ENCODE peak calls at places on chromosomes 4 and X, in nine cellular contexts. P is B cell, V is thoracic aorta, A is GM12878, G is endothelial cell, D is PC-9, K is left ventricle myocardium inferior, M is H9, B is fibroblast of mammary gland. Y is an unnamed sample.

GRCh38 chr4:13988347-13989265 is 361.1 kb upstream of the BOD1L1 start:
- DNase-seq in G (no peak), A (no peak), M (no peak), P (no peak), V (peak), D (peak), B (peak), K (peak), Y (no peak)

GRCh38 chr4:39936565-39937418 is 40.9 kb downstream of the PDS5A start:
- DNase-seq in K (no peak), A (no peak), M (no peak), P (no peak), B (no peak), G (no peak), D (no peak), V (no peak), Y (no peak)

GRCh38 chrX:13487731-13488505 is 81.5 kb upstream of the EGFL6 start:
- DNase-seq in D (peak), K (no peak), P (peak), G (peak), A (peak), M (peak), B (peak), V (no peak), Y (no peak)

GRCh38 chr4:58688603-58689002 is 1578.4 kb upstream of the IGFBP7 start:
- DNase-seq in P (no peak), V (no peak), A (no peak), K (no peak), M (no peak), B (no peak), G (no peak), D (no peak), Y (no peak)

GRCh38 chrX:55161581-55161980 is 58.6 kb upstream of the PAGE5 start:
- DNase-seq in V (no peak), P (no peak), K (no peak), B (peak), M (peak), A (no peak), D (no peak), G (peak), Y (no peak)

GRCh38 chr4:48779095-48779997 is 733 bp downstream of the FRYL start:
- DNase-seq in D (no peak), G (peak), A (no peak), M (peak), B (peak), P (peak), V (no peak), K (peak), Y (peak)

GRCh38 chrX:85504381-85504780 is 124.9 kb upstream of the POF1B start:
- DNase-seq in G (no peak), D (no peak), B (no peak), V (no peak), K (no peak), A (no peak), P (no peak), M (no peak), Y (no peak)

GRCh38 chrX:78886550-78886949 is 58.6 kb upstream of the P2RY10 start:
- DNase-seq in A (peak), G (no peak), K (no peak), D (no peak), B (peak), V (no peak), M (no peak), P (no peak), Y (no peak)

GRCh38 chr4:153799708-153800074 is 10.8 kb upstream of the SFRP2 start:
- DNase-seq in B (peak), K (no peak), G (no peak), D (no peak), A (no peak), P (no peak), V (no peak), M (no peak), Y (no peak)

GRCh38 chr4:100461796-100462195 is 56.0 kb downstream of the EMCN start:
- DNase-seq in A (no peak), V (no peak), D (no peak), P (no peak), M (no peak), G (no peak), B (no peak), K (no peak), Y (no peak)

GRCh38 chr4:4461850-4462249 is 74.9 kb downstream of the NSG1 start:
- DNase-seq in B (no peak), V (no peak), M (no peak), K (no peak), D (no peak), P (no peak), A (no peak), G (no peak), Y (no peak)

GRCh38 chr4:5827108-5828004 is 65.5 kb downstream of the CRMP1 start:
- DNase-seq in A (no peak), V (no peak), D (no peak), P (no peak), B (peak), G (no peak), M (no peak), K (no peak), Y (no peak)

GRCh38 chrX:2177541-2177940 is 323.2 kb downstream of the DHRSX start:
- DNase-seq in A (no peak), K (no peak), G (no peak), V (no peak), P (no peak), B (no peak), M (no peak), D (no peak), Y (no peak)

GRCh38 chrX:134935286-134935685 is 55.5 kb upstream of the SMIM10 start:
- DNase-seq in P (no peak), G (no peak), V (no peak), K (no peak), M (no peak), A (no peak), B (no peak), D (no peak), Y (no peak)

GRCh38 chr4:53905935-53906377 is 158.4 kb downstream of the CHIC2 start:
- DNase-seq in P (no peak), K (peak), A (peak), B (peak), G (no peak), M (peak), D (no peak), V (no peak), Y (no peak)

GRCh38 chr4:926538-926937 is 5.6 kb downstream of the GAK start:
- DNase-seq in K (no peak), P (peak), B (peak), D (no peak), A (no peak), M (peak), G (peak), V (no peak), Y (no peak)

GRCh38 chr4:59122626-59123025 is 2012.4 kb upstream of the IGFBP7 start:
- DNase-seq in M (no peak), V (no peak), B (no peak), P (no peak), K (no peak), G (no peak), D (no peak), A (no peak), Y (no peak)

GRCh38 chrX:350148-350533 is 31.5 kb upstream of the GTPBP6 start:
- DNase-seq in D (no peak), G (no peak), P (no peak), M (no peak), A (no peak), V (no peak), B (no peak), K (peak), Y (no peak)

GRCh38 chr4:6230827-6231662 is 30.7 kb upstream of the JAKMIP1 start:
- DNase-seq in G (no peak), A (no peak), D (no peak), M (peak), P (no peak), V (no peak), B (no peak), K (no peak), Y (peak)

GRCh38 chr4:122584517-122584916 is 36.3 kb downstream of the IL21 start:
- DNase-seq in G (no peak), A (no peak), K (no peak), M (no peak), P (no peak), D (no peak), B (peak), V (no peak), Y (no peak)

GRCh38 chrX:29082558-29082957 is 495.3 kb downstream of the IL1RAPL1 start:
- DNase-seq in G (no peak), P (no peak), M (no peak), D (no peak), B (no peak), A (peak), K (no peak), V (no peak), Y (no peak)

DNA sequence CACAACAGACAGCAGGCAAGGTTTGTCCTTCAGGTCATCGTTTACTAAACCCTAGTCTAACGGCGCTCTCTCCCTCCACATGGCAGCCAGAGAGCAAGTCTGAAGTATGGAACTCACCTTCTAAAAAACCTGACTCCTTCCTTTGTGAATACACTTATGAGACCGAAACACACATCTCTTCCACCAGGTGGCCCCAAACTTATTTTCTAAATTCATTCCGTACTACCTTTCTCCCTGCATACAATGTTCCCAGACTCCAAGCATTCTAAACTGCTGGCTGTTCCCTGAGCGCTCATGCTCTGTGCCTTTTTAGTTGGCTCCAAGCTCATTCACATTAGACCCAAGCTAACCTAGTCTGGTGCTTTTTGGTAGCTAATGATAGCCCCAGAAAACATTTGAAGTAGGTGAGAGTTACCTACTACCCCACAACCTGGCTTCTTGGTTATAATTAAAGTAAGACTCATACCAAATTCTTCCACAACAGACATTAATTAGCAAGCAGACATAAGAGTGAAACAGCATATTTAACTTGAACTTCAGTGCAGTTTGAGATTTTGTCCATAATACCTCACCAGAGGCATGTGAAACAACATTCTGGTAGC is 67.6 kb upstream of the DCLK2 start:
- DNase-seq in M (peak), K (no peak), B (peak), A (no peak), G (peak), P (no peak), D (no peak), V (peak), Y (no peak)
- TF ChIP-seq CTCF in M (peak), K (peak), B (peak), A (peak), G (peak), P (peak), D (peak), V (peak), Y (peak)

GRCh38 chrX:19332983-19333382 is 10.7 kb upstream of the PDHA1 start:
- DNase-seq in G (no peak), D (no peak), P (no peak), A (no peak), K (peak), M (peak), V (no peak), B (peak), Y (peak)

DNA sequence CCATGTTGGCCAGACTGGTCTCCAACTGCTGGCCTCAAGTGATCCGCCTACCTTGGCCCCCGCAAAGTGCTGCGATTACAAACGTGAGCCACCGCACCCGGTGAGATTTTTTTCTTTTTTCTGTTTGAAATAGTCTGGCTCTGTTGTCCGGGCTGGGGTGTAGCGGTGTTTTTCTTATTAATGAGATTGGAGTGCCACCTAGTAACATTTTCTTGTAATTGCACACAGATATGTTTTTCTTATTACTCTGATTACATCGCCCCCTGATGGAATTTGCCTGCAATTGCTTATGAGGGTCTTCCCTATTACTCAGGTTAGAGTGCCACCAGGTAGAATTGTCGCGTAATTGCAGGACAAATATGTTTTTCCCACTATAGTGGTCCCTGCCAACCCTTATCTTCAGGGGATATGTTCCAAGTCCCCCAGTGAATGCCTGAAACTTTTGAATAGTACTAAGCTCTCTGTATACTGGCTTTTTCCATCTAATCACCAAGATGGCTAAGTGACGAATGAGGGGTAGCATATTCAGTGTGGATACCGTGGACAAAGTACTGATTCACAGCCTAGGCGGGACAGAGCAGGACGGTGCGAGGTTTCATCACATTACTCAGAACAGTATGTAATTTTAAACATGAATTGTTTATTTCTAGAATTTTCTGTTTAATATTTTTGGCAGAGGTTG is 8.6 kb upstream of the PDHA1 start:
- DNase-seq in G (peak), D (no peak), V (no peak), K (no peak), P (no peak), M (peak), B (peak), A (peak), Y (no peak)
- TF ChIP-seq CTCF in G (peak), D (peak), V (no peak), K (no peak), P (peak), M (peak), B (peak), A (peak), Y (no peak)

GRCh38 chr4:103424853-103425252 is 226.7 kb upstream of the CENPE start:
- DNase-seq in B (peak), K (no peak), V (no peak), G (no peak), A (no peak), P (no peak), M (no peak), D (peak), Y (no peak)

GRCh38 chr4:103425406-103425805 is 227.3 kb upstream of the CENPE start:
- DNase-seq in K (no peak), M (no peak), P (no peak), V (no peak), B (no peak), G (no peak), D (no peak), A (no peak), Y (no peak)

DNA sequence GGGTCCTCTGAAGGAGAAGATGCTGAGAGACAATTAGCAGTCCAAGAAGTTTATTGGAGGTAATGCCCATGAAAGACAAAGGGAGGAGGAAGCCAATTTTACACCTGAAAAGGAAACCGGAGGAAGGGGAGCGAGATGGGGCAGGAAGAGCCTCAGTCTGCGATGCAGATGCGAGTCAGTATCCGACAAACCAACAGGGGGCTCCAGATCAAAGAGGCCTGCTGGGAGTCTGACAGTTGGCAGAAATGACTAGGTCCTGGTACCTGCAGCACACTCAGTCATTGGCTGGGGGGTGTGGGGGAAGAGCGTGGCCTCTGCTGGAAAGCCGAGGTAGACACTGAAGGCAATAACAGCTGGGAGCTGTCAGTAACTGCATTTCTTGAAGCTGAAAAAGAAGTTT is 231.1 kb upstream of the CENPE start:
- DNase-seq in B (no peak), K (no peak), A (no peak), P (no peak), D (no peak), G (peak), V (no peak), M (peak), Y (no peak)
- TF ChIP-seq CTCF in B (peak), K (no peak), A (peak), P (no peak), D (no peak), G (peak), V (no peak), M (peak), Y (no peak)

DNA sequence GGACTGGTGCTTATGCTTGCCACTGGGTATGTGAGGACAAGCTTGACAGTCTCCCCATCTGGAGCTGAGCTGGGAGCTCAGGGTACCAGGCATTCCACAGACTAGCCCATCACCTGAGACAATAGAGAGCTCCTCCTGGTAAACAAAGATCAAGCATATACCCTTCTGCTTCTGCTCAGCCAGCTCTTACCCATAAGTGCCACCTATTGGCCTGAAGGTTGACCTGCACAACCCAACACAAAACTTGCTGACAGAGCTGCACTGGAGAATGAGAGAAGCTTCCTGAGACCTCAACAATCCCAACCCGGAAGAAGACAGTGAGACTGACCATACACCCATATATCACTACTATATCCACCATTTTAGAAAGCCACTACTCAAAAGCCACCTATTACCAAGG is 1049.2 kb upstream of the INTU start:
- DNase-seq in B (peak), K (no peak), M (peak), V (no peak), A (no peak), G (peak), P (no peak), D (no peak), Y (no peak)
- TF ChIP-seq CTCF in B (peak), K (peak), M (peak), V (no peak), A (peak), G (peak), P (no peak), D (no peak), Y (peak)